ENCODE peak calls at places on chromosome 10, in ten cellular contexts. J, P, G, Y, B, T, W, O, H and M are unnamed samples.
A peak's percentile ranks its signal among the peaks of the same experiment; 100 is the strongest.

GRCh38 chr10:82411416-82411815 is 536.4 kb downstream of the NRG3 start:
- DNase-seq in B (no peak), T (no peak), Y (no peak), O (no peak), W (no peak), H (no peak), P (no peak), J (no peak), G (no peak), M (no peak)

GRCh38 chr10:49527061-49527460 is 11.9 kb downstream of the ERCC6 start:
- DNase-seq in J (no peak), H (no peak), O (no peak), T (no peak), B (no peak), Y (no peak), G (no peak), P (no peak), W (no peak), M (peak; percentile 14)

GRCh38 chr10:75191821-75192568 is 18.6 kb upstream of the VDAC2 start:
- DNase-seq in Y (no peak), B (peak; percentile 83), O (peak; percentile 78), W (no peak), H (peak; percentile 87), J (peak; percentile 84), G (peak; percentile 59), P (peak; percentile 46), T (peak; percentile 38), M (peak; percentile 77)

GRCh38 chr10:21130108-21130507 is 233.0 kb upstream of the NEBL start:
- DNase-seq in J (no peak), G (no peak), T (no peak), H (no peak), B (no peak), O (no peak), W (no peak), Y (no peak), P (no peak), M (no peak)

GRCh38 chr10:5971315-5971832 is 6.0 kb downstream of the IL15RA start:
- DNase-seq in Y (peak; percentile 54), P (no peak), H (no peak), G (peak; percentile 24), J (no peak), T (no peak), B (peak; percentile 68), W (no peak), O (peak; percentile 86), M (peak; percentile 83)

GRCh38 chr10:121188005-121188404 is 336.8 kb downstream of the WDR11 start:
- DNase-seq in Y (no peak), G (peak; percentile 23), T (peak; percentile 21), W (no peak), H (no peak), B (no peak), O (peak; percentile 55), J (no peak), P (peak; percentile 10), M (no peak)

GRCh38 chr10:89452193-89452592 is 37.8 kb downstream of the IFIT5 start:
- DNase-seq in O (no peak), B (no peak), P (no peak), W (no peak), G (no peak), T (no peak), H (no peak), Y (no peak), J (no peak), M (no peak)

GRCh38 chr10:44971419-44971818 is 7.2 kb downstream of the DEPP1 start:
- DNase-seq in B (peak; percentile 86), Y (peak; percentile 63), P (no peak), O (no peak), T (peak; percentile 5), J (no peak), G (no peak), H (no peak), W (no peak), M (no peak)

GRCh38 chr10:80468002-80468401 is 13.9 kb downstream of the TSPAN14 start:
- DNase-seq in O (peak; percentile 91), G (peak; percentile 60), W (peak; percentile 86), H (no peak), J (no peak), Y (peak; percentile 82), T (peak; percentile 67), B (peak; percentile 94), P (peak; percentile 81), M (peak; percentile 26)

GRCh38 chr10:124721295-124722052 is 22.7 kb downstream of the FAM53B start:
- DNase-seq in Y (peak; percentile 73), O (peak; percentile 79), H (no peak), W (peak; percentile 68), P (peak; percentile 72), B (no peak), T (peak; percentile 68), G (peak; percentile 93), J (no peak), M (peak; percentile 73)

GRCh38 chr10:970311-971149 is 17.7 kb upstream of the GTPBP4 start:
- DNase-seq in T (peak; percentile 68), W (no peak), Y (no peak), G (no peak), J (no peak), P (no peak), O (peak; percentile 69), B (peak; percentile 65), H (no peak), M (no peak)

GRCh38 chr10:114879541-114880158 is 58.1 kb downstream of the FHIP2A start:
- DNase-seq in H (no peak), J (peak; percentile 46), W (no peak), P (no peak), O (peak; percentile 60), Y (no peak), B (no peak), G (no peak), T (peak; percentile 11), M (peak; percentile 39)

GRCh38 chr10:72334196-72334831 is 20.4 kb downstream of the DNAJB12 start:
- DNase-seq in B (no peak), W (peak; percentile 66), Y (no peak), G (peak; percentile 14), T (no peak), J (no peak), P (no peak), O (peak; percentile 63), H (no peak), M (no peak)

GRCh38 chr10:87961314-87961713 is 97.9 kb downstream of the PTEN start:
- DNase-seq in Y (no peak), O (no peak), B (no peak), H (no peak), G (no peak), J (no peak), T (no peak), P (no peak), W (no peak), M (no peak)

GRCh38 chr10:131240691-131241090 is 70.8 kb downstream of the TCERG1L start:
- DNase-seq in B (no peak), J (no peak), H (no peak), W (no peak), Y (peak; percentile 49), G (no peak), P (no peak), O (no peak), T (no peak), M (no peak)

GRCh38 chr10:79179404-79180309 is 110.9 kb downstream of the ZMIZ1 start:
- DNase-seq in J (no peak), B (no peak), W (no peak), P (no peak), G (no peak), Y (no peak), T (peak; percentile 52), H (no peak), O (no peak), M (peak; percentile 10)

GRCh38 chr10:32161586-32161985 is 105.4 kb upstream of the KIF5B start:
- DNase-seq in W (no peak), J (no peak), G (no peak), O (no peak), B (no peak), H (no peak), T (no peak), Y (no peak), P (no peak), M (no peak)

GRCh38 chr10:97321807-97322195 is 2.7 kb downstream of the FRAT1 start:
- DNase-seq in B (no peak), J (no peak), G (no peak), Y (no peak), P (no peak), T (no peak), W (no peak), H (no peak), O (no peak), M (no peak)

GRCh38 chr10:97321032-97321806 is 2.1 kb downstream of the FRAT1 start:
- DNase-seq in T (peak; percentile 28), O (peak; percentile 62), G (peak; percentile 34), J (no peak), H (no peak), B (peak; percentile 88), W (peak; percentile 70), P (no peak), Y (peak; percentile 70), M (peak; percentile 59)

GRCh38 chr10:97320480-97321031 is 1.5 kb downstream of the FRAT1 start:
- DNase-seq in H (no peak), J (no peak), P (no peak), T (peak; percentile 17), Y (peak; percentile 67), O (peak; percentile 56), W (peak; percentile 62), B (peak; percentile 85), G (no peak), M (peak; percentile 69)

GRCh38 chr10:97319671-97320479 is 804 bp downstream of the FRAT1 start:
- DNase-seq in Y (peak; percentile 75), P (no peak), B (peak; percentile 90), O (peak; percentile 88), G (peak; percentile 44), W (peak; percentile 86), J (no peak), T (peak; percentile 59), H (no peak), M (peak; percentile 81)

GRCh38 chr10:97318772-97319651 is at the start of gene FRAT1:
- DNase-seq in O (peak; percentile 96), J (peak; percentile 82), G (peak; percentile 80), P (peak; percentile 92), H (peak; percentile 88), B (peak; percentile 98), Y (peak; percentile 95), W (peak; percentile 95), T (peak; percentile 91), M (peak; percentile 93)
- TF ChIP-seq POLR2A in O (peak; percentile 93), J (peak; percentile 36), G (peak; percentile 92), P (peak; percentile 84), H (peak; percentile 63), B (peak; percentile 64), Y (peak; percentile 14), W (no peak), T (peak; percentile 89), M (peak; percentile 81)

GRCh38 chr10:127496045-127496444 is 53.1 kb upstream of the NPS start:
- DNase-seq in Y (no peak), H (no peak), G (no peak), J (no peak), T (no peak), O (no peak), P (no peak), B (no peak), W (no peak), M (no peak)
- TF ChIP-seq POLR2A in Y (no peak), H (no peak), G (no peak), J (no peak), T (no peak), O (no peak), P (no peak), B (no peak), W (no peak), M (no peak)

GRCh38 chr10:99659031-99659867 is at the start of gene ENTPD7:
- DNase-seq in O (peak; percentile 98), G (peak; percentile 90), H (peak; percentile 93), T (peak; percentile 96), B (peak; percentile 97), P (peak; percentile 96), W (peak; percentile 97), J (peak; percentile 99), Y (peak; percentile 95), M (peak; percentile 96)
- TF ChIP-seq POLR2A in O (peak; percentile 59), G (no peak), H (peak; percentile 68), T (peak; percentile 55), B (no peak), P (peak; percentile 82), W (no peak), J (peak; percentile 74), Y (no peak), M (peak; percentile 74)

GRCh38 chr10:13808556-13809391 is 222.0 kb downstream of the PRPF18 start:
- DNase-seq in B (no peak), Y (no peak), H (peak; percentile 46), O (no peak), G (no peak), J (no peak), P (no peak), T (peak; percentile 56), W (no peak), M (no peak)
- TF ChIP-seq POLR2A in B (no peak), Y (no peak), H (no peak), O (no peak), G (no peak), J (no peak), P (no peak), T (no peak), W (no peak), M (no peak)